ENCODE peak calls at places on chromosomes 16 and 17, in nine cellular contexts. C, K, R, X, G, Z, L, E and N are unnamed samples.

GRCh38 chr16:58515125-58515870 is at the start of gene SETD6:
- DNase-seq in K (peak), X (no peak), E (peak), Z (no peak), C (peak), L (peak), R (peak), G (peak), N (peak)

GRCh38 chr17:5468075-5468473 is 708 bp downstream of the DHX33 start:
- DNase-seq in L (peak), G (peak), C (no peak), Z (no peak), E (no peak), K (peak), X (no peak), R (peak), N (peak)

GRCh38 chr16:66364117-66364958 is 2.2 kb upstream of the CDH5 start:
- DNase-seq in E (no peak), Z (no peak), K (no peak), C (peak), L (peak), X (no peak), G (no peak), R (no peak), N (peak)

GRCh38 chr16:87201777-87202176 is 115.4 kb downstream of the C16orf95 start:
- DNase-seq in K (no peak), C (no peak), Z (no peak), G (no peak), X (no peak), E (no peak), L (no peak), R (no peak), N (no peak)

GRCh38 chr16:27503662-27504061 is 46.1 kb downstream of the GTF3C1 start:
- DNase-seq in R (no peak), E (no peak), Z (no peak), G (no peak), X (no peak), L (no peak), K (no peak), C (no peak), N (no peak)

GRCh38 chr16:69195371-69196029 is 8.5 kb downstream of the SNTB2 start:
- DNase-seq in E (no peak), C (no peak), Z (no peak), X (no peak), L (no peak), K (no peak), R (no peak), G (no peak), N (no peak)

GRCh38 chr16:228151-228855 is 946 bp downstream of the LUC7L start:
- DNase-seq in E (no peak), X (no peak), K (no peak), C (no peak), R (peak), L (peak), Z (no peak), G (no peak), N (peak)

GRCh38 chr16:56643080-56643778 is 4.8 kb downstream of the MT1A start:
- DNase-seq in C (peak), E (no peak), L (no peak), K (no peak), X (no peak), Z (peak), R (no peak), G (peak), N (no peak)

GRCh38 chr17:49779730-49780220 is 8.7 kb upstream of the KAT7 start:
- DNase-seq in C (peak), X (no peak), L (peak), K (peak), R (peak), Z (no peak), E (peak), G (no peak), N (peak)

GRCh38 chr17:72150632-72151460 is 30.0 kb downstream of the SOX9 start:
- DNase-seq in L (no peak), X (no peak), K (no peak), R (no peak), E (no peak), G (no peak), Z (no peak), C (no peak), N (peak)

GRCh38 chr17:33164556-33164881 is 128.6 kb downstream of the ASIC2 start:
- DNase-seq in K (no peak), G (no peak), X (no peak), L (no peak), Z (no peak), R (no peak), E (no peak), C (no peak), N (no peak)

GRCh38 chr17:75872434-75873351 is 5.7 kb downstream of the TRIM47 start:
- DNase-seq in Z (no peak), G (no peak), E (no peak), L (peak), R (peak), C (peak), K (peak), X (no peak), N (peak)

GRCh38 chr16:84567446-84567962 is 50.4 kb downstream of the COTL1 start:
- DNase-seq in X (no peak), L (no peak), R (no peak), K (no peak), Z (no peak), G (no peak), C (no peak), E (no peak), N (no peak)

GRCh38 chr17:82961366-82962162 is 117.8 kb upstream of the METRNL start:
- DNase-seq in E (no peak), X (no peak), R (no peak), G (no peak), C (no peak), Z (no peak), K (no peak), L (peak), N (no peak)